ENCODE peak calls at places on chromosomes 6 and 20, in seven cellular contexts. O is epithelial cell of proximal tubule, X is AG09309, T is sciatic nerve, B is A673, M is heart left ventricle, K is AG09319. L is an unnamed sample.

GRCh38 chr20:3813758-3814581 is 6.4 kb upstream of the AP5S1 start:
- DNase-seq in O (no peak), X (no peak), T (no peak), B (no peak), M (no peak), K (no peak), L (no peak)

GRCh38 chr6:43966806-43967575 is 160.3 kb downstream of the MRPL14 start:
- DNase-seq in O (no peak), X (no peak), T (no peak), B (no peak), M (no peak), K (no peak), L (no peak)

GRCh38 chr20:32481311-32482103 is 103.6 kb downstream of the NOL4L start:
- DNase-seq in O (no peak), X (no peak), T (no peak), B (no peak), M (peak), K (no peak), L (no peak)

GRCh38 chr6:50762798-50763197 is 49.5 kb downstream of the TFAP2D start:
- DNase-seq in O (no peak), X (no peak), T (no peak), B (no peak), M (no peak), K (no peak), L (no peak)

GRCh38 chr20:14142171-14142570 is 146.9 kb downstream of the MACROD2 start:
- DNase-seq in O (peak), X (no peak), T (no peak), B (peak), M (no peak), K (peak), L (peak)

GRCh38 chr6:148379481-148379880 is 36.8 kb downstream of the SASH1 start:
- DNase-seq in O (no peak), X (no peak), T (no peak), B (no peak), M (no peak), K (no peak), L (no peak)

GRCh38 chr6:106702451-106703110 is 73.2 kb downstream of the QRSL1 start:
- DNase-seq in O (no peak), X (no peak), T (no peak), B (no peak), M (no peak), K (no peak), L (peak)

GRCh38 chr20:38147751-38148150 is 17.3 kb downstream of the TGM2 start:
- DNase-seq in O (no peak), X (no peak), T (no peak), B (no peak), M (no peak), K (no peak), L (no peak)

GRCh38 chr6:163398104-163398503 is 16.4 kb upstream of the QKI start:
- DNase-seq in O (no peak), X (no peak), T (no peak), B (no peak), M (no peak), K (no peak), L (no peak)

GRCh38 chr20:38127011-38127621 is 38.0 kb downstream of the TGM2 start:
- DNase-seq in O (no peak), X (no peak), T (peak), B (no peak), M (peak), K (no peak), L (no peak)

GRCh38 chr20:9532069-9532809 is 17.8 kb downstream of the LAMP5 start:
- DNase-seq in O (no peak), X (no peak), T (no peak), B (no peak), M (no peak), K (no peak), L (no peak)